ENCODE peak calls at places on chromosomes 2 and 18, in nine cellular contexts. E is psoas muscle, Y is heart left ventricle, U is lower lobe of right lung, G is HL-60, O is A549, N is tibial nerve, S is fibroblast of lung, B is brain microvascular endothelial cell. X is an unnamed sample.

GRCh38 chr2:84880645-84881521 is at the start of gene TRABD2A:
- DNase-seq in S (no peak), E (peak; percentile 52), B (no peak), G (no peak), Y (no peak), U (peak; percentile 69), O (peak; percentile 40), N (no peak), X (peak; percentile 57)

GRCh38 chr18:45012286-45012685 is 331.6 kb downstream of the SETBP1 start:
- DNase-seq in B (no peak), Y (no peak), O (no peak), S (peak; percentile 2), N (no peak), G (no peak), U (no peak), E (no peak), X (no peak)

GRCh38 chr2:171432969-171433762 is 624 bp downstream of the METTL8 start:
- DNase-seq in S (peak; percentile 22), U (peak; percentile 55), Y (no peak), B (peak; percentile 14), E (no peak), G (peak; percentile 39), O (peak; percentile 77), N (no peak), X (peak; percentile 12)

GRCh38 chr2:207320381-207321159 is 154.8 kb upstream of the KLF7 start:
- DNase-seq in O (peak; percentile 31), E (no peak), Y (no peak), G (no peak), N (no peak), S (no peak), B (no peak), U (no peak), X (no peak)

GRCh38 chr2:5546176-5546575 is 146.0 kb upstream of the SOX11 start:
- DNase-seq in N (no peak), S (peak; percentile 86), G (no peak), E (no peak), Y (no peak), O (no peak), U (no peak), B (no peak), X (no peak)

GRCh38 chr2:183665403-183665802 is 541.2 kb downstream of the NUP35 start:
- DNase-seq in S (peak; percentile 0), N (no peak), B (no peak), U (no peak), Y (no peak), O (no peak), G (no peak), E (no peak), X (no peak)

GRCh38 chr2:124798551-124798950 is 773.5 kb downstream of the CNTNAP5 start:
- DNase-seq in G (no peak), E (no peak), O (no peak), S (peak; percentile 10), U (no peak), N (no peak), B (no peak), Y (no peak), X (no peak)

GRCh38 chr18:48709371-48709770 is 170.5 kb downstream of the CTIF start:
- DNase-seq in U (no peak), Y (peak; percentile 70), E (peak; percentile 40), O (no peak), S (no peak), B (no peak), N (no peak), G (no peak), X (no peak)

GRCh38 chr18:7748252-7749000 is 181.3 kb downstream of the PTPRM start:
- DNase-seq in U (no peak), E (no peak), B (no peak), N (no peak), O (no peak), S (no peak), G (no peak), Y (no peak), X (no peak)

GRCh38 chr2:43131051-43131889 is 95.1 kb downstream of the ZFP36L2 start:
- DNase-seq in N (peak; percentile 65), O (peak; percentile 87), B (peak; percentile 90), S (peak; percentile 95), G (peak; percentile 99), U (peak; percentile 89), E (peak; percentile 84), Y (peak; percentile 65), X (peak; percentile 80)

GRCh38 chr2:40458271-40458794 is 6.4 kb upstream of the SLC8A1 start:
- DNase-seq in B (no peak), O (no peak), S (peak; percentile 29), Y (no peak), U (no peak), N (no peak), G (no peak), E (peak; percentile 78), X (no peak)

GRCh38 chr2:85503168-85503610 is 35.8 kb upstream of the MAT2A start:
- DNase-seq in O (peak; percentile 51), S (no peak), Y (no peak), G (no peak), B (no peak), U (no peak), N (no peak), E (no peak), X (no peak)

GRCh38 chr18:75439356-75439755 is 11.9 kb upstream of the SMIM21 start:
- DNase-seq in N (no peak), S (no peak), B (no peak), U (no peak), G (no peak), E (no peak), Y (no peak), O (no peak), X (no peak)

GRCh38 chr2:238856713-238857567 is 9.1 kb downstream of the TWIST2 start:
- DNase-seq in E (no peak), N (no peak), G (no peak), Y (no peak), U (no peak), S (no peak), B (no peak), O (no peak), X (no peak)

GRCh38 chr18:2921778-2922177 is 75.0 kb downstream of the EMILIN2 start:
- DNase-seq in U (no peak), E (no peak), Y (no peak), G (no peak), S (no peak), N (no peak), B (no peak), O (no peak), X (no peak)

GRCh38 chr2:206154197-206154596 is 5.0 kb downstream of the NDUFS1 start:
- DNase-seq in Y (no peak), G (no peak), N (no peak), E (no peak), U (no peak), S (no peak), O (peak; percentile 43), B (no peak), X (no peak)
- TF ChIP-seq CTCF in Y (no peak), G (no peak), N (no peak), E (no peak), U (no peak), S (no peak), O (peak; percentile 32), B (no peak), X (no peak)

GRCh38 chr2:218005028-218005427 is 2.2 kb upstream of the TNS1 start:
- DNase-seq in G (no peak), Y (no peak), B (no peak), U (no peak), E (no peak), S (no peak), N (no peak), O (no peak), X (no peak)
- H3K27ac ChIP-seq in G (no peak overlapping the region), Y (no peak overlapping the region), B (no peak overlapping the region), U (no peak overlapping the region), E (peak overlapping the region; percentile 32), S (no peak overlapping the region), N (peak overlapping the region; percentile 43), O (peak overlapping the region; percentile 91), X (no peak overlapping the region)

DNA sequence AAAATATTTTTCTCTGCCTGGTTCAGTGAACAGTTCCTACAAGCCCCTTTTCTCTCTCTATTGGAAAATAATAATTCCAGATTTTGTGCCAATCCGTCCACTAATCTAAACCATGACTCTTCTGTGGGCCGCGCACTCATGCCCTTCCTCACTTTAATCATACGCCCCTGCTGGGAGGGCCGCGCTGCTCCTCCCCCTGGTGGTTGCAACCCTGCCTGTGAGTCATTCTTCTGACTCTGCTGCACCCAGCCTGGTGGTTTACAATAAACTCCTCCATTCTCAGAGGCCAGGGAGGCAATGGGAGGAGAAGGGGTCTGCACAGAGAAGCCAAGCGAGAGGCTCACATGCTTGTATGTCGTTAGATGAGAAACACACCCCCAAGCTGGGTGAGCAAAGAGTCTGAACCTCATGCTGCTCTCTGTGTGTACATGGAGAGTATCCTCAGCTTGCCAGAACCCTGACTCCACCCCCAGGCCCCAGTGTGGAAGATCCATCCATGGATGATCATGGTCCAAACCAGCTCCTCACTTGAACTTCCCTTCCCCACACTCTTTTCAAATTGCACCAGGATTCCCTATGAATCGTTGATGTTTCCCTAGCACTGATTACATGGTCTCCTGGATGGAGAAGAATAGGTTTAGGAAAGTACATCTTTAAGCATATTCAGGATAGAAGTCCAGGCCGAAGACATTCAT is 228.9 kb downstream of the ANKRD30B start:
- DNase-seq in Y (no peak), E (no peak), U (no peak), B (no peak), G (no peak), S (no peak), N (no peak), O (no peak), X (no peak)
- TF ChIP-seq CTCF in Y (no peak), E (no peak), U (no peak), B (peak; percentile 42), G (no peak), S (no peak), N (no peak), O (no peak), X (no peak)

GRCh38 chr2:28469947-28470585 is 25.8 kb upstream of the PLB1 start:
- DNase-seq in S (no peak), G (peak; percentile 71), U (no peak), O (no peak), E (no peak), N (no peak), B (no peak), Y (no peak), X (no peak)
- H3K27ac ChIP-seq in S (no peak overlapping the region), G (peak overlapping the region; percentile 66), U (no peak overlapping the region), O (no peak overlapping the region), E (no peak overlapping the region), N (no peak overlapping the region), B (no peak overlapping the region), Y (no peak overlapping the region), X (no peak overlapping the region)

GRCh38 chr2:167264380-167264779 is 376.1 kb downstream of the XIRP2 start:
- DNase-seq in N (no peak), B (no peak), O (peak; percentile 9), Y (no peak), E (no peak), G (no peak), S (no peak), U (no peak), X (no peak)
- TF ChIP-seq CTCF in N (no peak), B (peak; percentile 67), O (no peak), Y (no peak), E (peak; percentile 40), G (no peak), S (peak; percentile 25), U (peak; percentile 6), X (no peak)